ENCODE peak calls at places on chromosomes 11 and 22, in six cellular contexts. U, G, X, Y, P and W are unnamed samples.

GRCh38 chr22:40855960-40856512 is 403 bp downstream of the ST13 start:
- DNase-seq in G (peak; percentile 28), X (no peak), P (no peak), Y (peak; percentile 80), U (peak; percentile 18), W (peak; percentile 5)

GRCh38 chr22:50027639-50028537 is 15.3 kb upstream of the IL17REL start:
- DNase-seq in Y (no peak), P (peak; percentile 87), U (peak; percentile 13), X (peak; percentile 20), G (peak; percentile 87), W (no peak)

GRCh38 chr22:17921871-17922821 is 102.2 kb downstream of the MICAL3 start:
- DNase-seq in P (no peak), G (no peak), X (no peak), Y (no peak), U (no peak), W (no peak)

GRCh38 chr11:113386866-113387265 is 713 bp upstream of the ANKK1 start:
- DNase-seq in Y (no peak), P (no peak), G (no peak), U (no peak), X (no peak), W (no peak)

GRCh38 chr11:66665369-66665768 is 12.3 kb downstream of the RBM4B start:
- DNase-seq in Y (no peak), X (no peak), P (no peak), G (no peak), U (no peak), W (no peak)

GRCh38 chr11:130103296-130103814 is 33.7 kb downstream of the APLP2 start:
- DNase-seq in Y (no peak), X (no peak), P (no peak), G (no peak), U (peak; percentile 96), W (no peak)

GRCh38 chr11:62880231-62880802 is 379 bp upstream of the SLC3A2 start:
- DNase-seq in Y (peak; percentile 70), P (peak; percentile 55), G (no peak), X (no peak), U (peak; percentile 88), W (no peak)

GRCh38 chr22:19106886-19107729 is 15.1 kb downstream of the DGCR2 start:
- DNase-seq in X (no peak), G (no peak), P (no peak), U (no peak), Y (no peak), W (no peak)

GRCh38 chr11:11167806-11168205 is 185.2 kb downstream of the CSNK2A3 start:
- DNase-seq in G (no peak), X (no peak), U (no peak), Y (no peak), P (no peak), W (no peak)

GRCh38 chr11:926341-926916 is 759 bp downstream of the AP2A2 start:
- DNase-seq in U (peak; percentile 69), G (no peak), Y (no peak), X (peak; percentile 43), P (no peak), W (no peak)

GRCh38 chr22:46196268-46196667 is 45.9 kb downstream of the PPARA start:
- DNase-seq in Y (no peak), P (no peak), U (no peak), X (no peak), G (peak; percentile 77), W (no peak)
- TF ChIP-seq POLR2A in Y (no peak), P (no peak), U (no peak), X (no peak), G (no peak), W (no peak)

GRCh38 chr11:121634889-121635288 is 182.1 kb upstream of the SORL1-AS1 start:
- DNase-seq in P (no peak), Y (no peak), U (peak; percentile 96), G (no peak), X (no peak), W (no peak)
- TF ChIP-seq POLR2A in P (no peak), Y (no peak), U (no peak), G (no peak), X (no peak), W (no peak)

GRCh38 chr22:21445437-21446127 is 21.6 kb upstream of the TMEM191C start:
- DNase-seq in G (peak; percentile 18), P (peak; percentile 48), Y (no peak), X (peak; percentile 16), U (no peak), W (no peak)

GRCh38 chr22:21446128-21446826 is 20.9 kb upstream of the TMEM191C start:
- DNase-seq in X (peak; percentile 21), U (no peak), G (peak; percentile 18), Y (no peak), P (peak; percentile 48), W (no peak)

GRCh38 chr22:21447694-21448402 is 19.3 kb upstream of the TMEM191C start:
- DNase-seq in G (peak; percentile 21), U (no peak), Y (no peak), P (peak; percentile 38), X (peak; percentile 20), W (no peak)

GRCh38 chr22:21448627-21449416 is 18.4 kb upstream of the TMEM191C start:
- DNase-seq in G (peak; percentile 22), U (no peak), X (peak; percentile 6), Y (no peak), P (peak; percentile 20), W (no peak)

DNA sequence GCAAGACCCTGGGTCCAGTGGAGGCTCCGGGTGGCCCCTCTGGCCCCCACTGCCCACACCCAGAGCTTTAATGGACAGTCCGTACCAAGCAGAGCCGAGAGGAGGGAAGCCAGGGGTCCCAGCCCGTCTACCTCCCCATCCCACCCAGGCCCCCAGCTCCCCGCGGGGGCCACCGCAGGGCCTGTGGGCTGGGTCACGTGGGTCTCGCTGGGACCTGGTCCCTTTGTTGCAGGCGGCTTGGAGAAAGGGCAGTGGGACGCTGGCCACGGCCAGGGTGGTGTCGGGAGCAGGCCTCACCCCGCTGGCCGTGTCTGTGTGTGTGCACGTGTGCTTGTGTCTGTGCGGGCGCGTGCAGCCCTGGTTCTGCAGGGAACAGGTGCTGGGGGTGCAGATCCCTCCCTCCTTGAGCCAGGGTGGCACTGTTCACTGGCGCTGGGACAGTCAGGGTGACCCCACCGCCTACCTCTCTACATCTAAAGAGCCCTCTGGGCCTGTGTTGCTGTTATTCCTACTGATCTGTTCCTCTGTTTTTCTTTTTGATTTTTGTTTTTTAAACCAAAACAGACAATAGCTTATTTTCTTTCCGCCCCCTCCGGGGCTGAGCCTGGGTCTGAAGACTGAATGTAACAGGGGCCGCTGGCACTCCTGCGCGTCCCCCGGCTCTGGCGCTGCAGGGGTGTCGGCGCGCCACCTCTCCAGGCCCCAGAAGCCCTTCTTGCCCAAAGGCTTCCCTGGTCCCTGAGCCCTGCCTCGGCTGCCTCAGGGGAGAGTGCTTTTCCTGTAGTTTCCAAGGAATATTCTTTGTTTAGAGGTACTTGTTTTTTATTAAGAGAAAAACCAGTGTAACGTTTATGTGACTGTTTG is 20.1 kb upstream of the TMEM191C start:
- DNase-seq in G (peak; percentile 16), U (no peak), Y (no peak), P (peak; percentile 31), X (peak; percentile 9), W (no peak)
- TF ChIP-seq POLR2A in G (no peak), U (no peak), Y (no peak), P (no peak), X (no peak), W (no peak)

GRCh38 chr11:103808246-103808645 is 228.2 kb upstream of the DDI1 start:
- DNase-seq in G (no peak), Y (no peak), P (no peak), X (no peak), U (peak; percentile 27), W (no peak)
- TF ChIP-seq POLR2A in G (no peak), Y (no peak), P (no peak), X (no peak), U (no peak), W (no peak)

DNA sequence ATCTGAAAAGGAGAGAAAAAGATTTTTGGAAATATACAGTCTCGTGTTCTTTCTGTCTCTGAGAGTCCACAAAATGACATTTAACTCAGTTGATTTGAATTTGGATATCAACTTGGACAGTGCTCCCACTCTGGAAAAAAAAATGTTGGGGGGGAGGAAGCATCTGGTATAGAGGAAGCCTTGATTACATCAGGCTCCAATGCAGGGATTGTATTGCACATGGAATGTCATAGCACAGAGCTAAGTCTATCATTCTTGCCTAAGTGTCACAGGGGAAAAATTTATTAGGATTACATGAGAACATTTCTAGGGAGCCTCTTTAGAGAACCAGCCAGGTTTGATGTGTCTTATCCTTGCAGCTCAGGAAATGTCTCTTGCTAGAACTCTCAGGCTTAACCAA is 23.0 kb downstream of the MS4A6A start:
- DNase-seq in U (no peak), P (no peak), X (no peak), G (no peak), Y (no peak), W (no peak)
- TF ChIP-seq POLR2A in U (no peak), P (no peak), X (no peak), G (no peak), Y (no peak), W (no peak)

DNA sequence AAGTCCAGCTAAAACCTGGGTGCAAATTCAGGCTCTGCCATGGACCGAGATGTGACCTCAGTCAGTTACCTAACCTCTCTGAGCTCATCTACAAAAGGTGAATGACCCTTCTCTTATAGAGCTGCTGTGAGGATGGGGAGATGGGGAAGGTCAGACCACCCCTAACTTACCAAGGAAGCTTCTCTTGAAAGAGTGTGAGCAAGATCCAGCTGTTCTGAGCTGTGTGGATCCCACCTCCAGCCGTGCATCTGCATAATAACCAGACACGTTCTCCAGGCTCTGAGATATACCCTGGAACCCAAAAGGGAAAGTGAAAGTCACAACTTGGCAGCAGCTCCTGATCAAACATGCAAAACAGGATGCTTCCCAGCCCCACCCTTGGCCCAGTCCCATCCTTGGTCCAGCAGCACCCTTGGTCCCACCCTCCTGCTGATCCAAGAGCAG is at the start of gene APOL3:
- DNase-seq in P (no peak), Y (peak; percentile 47), U (peak; percentile 47), X (peak; percentile 67), G (peak; percentile 74), W (no peak)
- TF ChIP-seq POLR2A in P (peak; percentile 15), Y (peak; percentile 53), U (no peak), X (no peak), G (no peak), W (peak; percentile 44)

DNA sequence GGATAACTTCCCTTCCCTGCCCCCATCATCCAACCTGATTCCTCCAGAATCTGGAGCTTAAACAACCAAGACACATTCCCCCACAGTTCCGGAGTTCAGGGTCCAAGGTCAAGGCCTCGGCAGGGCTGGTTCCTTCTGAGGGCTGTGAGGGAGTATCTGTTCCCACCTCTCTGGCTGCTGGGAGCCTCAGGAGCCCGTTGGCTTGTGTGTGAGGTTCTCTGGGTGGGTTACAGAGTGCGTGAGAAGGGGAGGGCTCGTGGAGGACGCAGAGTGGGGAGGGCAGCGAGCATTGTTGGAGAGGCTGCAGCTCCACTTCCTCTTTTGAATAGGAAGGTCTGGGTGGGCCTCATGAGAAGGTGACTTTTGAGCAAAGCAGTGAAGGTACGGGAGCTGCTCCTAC is 8.5 kb downstream of the SERHL2 start:
- DNase-seq in G (no peak), U (no peak), X (peak; percentile 84), Y (no peak), P (no peak), W (peak; percentile 59)
- TF ChIP-seq POLR2A in G (no peak), U (no peak), X (no peak), Y (no peak), P (no peak), W (no peak)